ENCODE peak calls at places on chromosomes 16 and 17, in five cellular contexts. A is heart left ventricle; U is gastrocnemius medialis; C is kidney; G is naive thymus-derived CD4-positive, alpha-beta T cell. R is an unnamed sample.

GRCh38 chr17:30095507-30096244 is 20.9 kb upstream of the NSRP1 start:
- DNase-seq in G (no peak), C (no peak), A (no peak), U (no peak), R (no peak)

GRCh38 chr16:46922239-46922638 is 38.1 kb downstream of the GPT2 start:
- DNase-seq in G (no peak), U (no peak), C (no peak), A (no peak), R (no peak)

GRCh38 chr16:83627996-83628395 is 179.8 kb upstream of the HSBP1 start:
- DNase-seq in G (no peak), C (no peak), A (no peak), U (no peak), R (no peak)

GRCh38 chr16:66390346-66391108 is 24.0 kb downstream of the CDH5 start:
- DNase-seq in G (no peak), A (no peak), C (no peak), U (no peak), R (no peak)

GRCh38 chr17:35286120-35286781 is 43.4 kb downstream of the SLFN5 start:
- DNase-seq in G (peak; percentile 31), C (no peak), U (no peak), A (no peak), R (no peak)

GRCh38 chr16:69324013-69324531 is 6.3 kb downstream of the PDF start:
- DNase-seq in G (no peak), U (peak; percentile 64), A (peak; percentile 80), C (peak; percentile 82), R (peak; percentile 67)

GRCh38 chr16:31213877-31214704 is at the start of gene TRIM72:
- DNase-seq in U (peak; percentile 97), A (no peak), G (no peak), C (no peak), R (no peak)

GRCh38 chr17:21287703-21288449 is 3.4 kb downstream of the MAP2K3 start:
- DNase-seq in A (peak; percentile 97), C (peak; percentile 98), G (peak; percentile 86), U (peak; percentile 99), R (peak; percentile 88)

DNA sequence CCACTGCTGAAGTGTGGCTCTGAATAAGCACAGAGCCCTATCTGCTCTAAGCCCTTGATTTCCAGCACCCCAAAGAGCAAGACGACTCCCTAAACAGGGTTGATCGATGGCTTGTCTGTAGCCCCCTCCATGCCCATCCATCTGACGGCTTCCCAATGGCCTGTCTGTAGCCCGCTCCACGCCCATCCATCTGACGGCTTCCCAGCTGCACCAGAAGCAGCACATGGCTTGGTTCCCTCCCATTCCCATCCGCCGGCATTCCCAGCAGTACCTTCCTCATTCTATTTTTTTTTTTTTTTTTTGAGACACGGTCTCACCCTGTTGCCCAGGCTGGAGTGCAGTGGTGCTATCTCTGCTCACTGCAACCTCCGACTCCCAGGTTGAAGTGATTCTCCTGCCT is 64.5 kb downstream of the RBFOX3 start:
- DNase-seq in G (no peak), A (no peak), U (no peak), C (peak; percentile 23), R (no peak)
- H3K4me3 ChIP-seq in G (no peak overlapping the region), A (no peak overlapping the region), U (no peak overlapping the region), C (no peak overlapping the region), R (no peak overlapping the region)

GRCh38 chr16:27230562-27230991 is 27.3 kb downstream of the KDM8 start:
- DNase-seq in A (peak; percentile 36), G (peak; percentile 78), U (no peak), C (no peak), R (no peak)
- H3K4me3 ChIP-seq in A (no peak overlapping the region), G (peak overlapping the region; percentile 51), U (no peak overlapping the region), C (no peak overlapping the region), R (no peak overlapping the region)

GRCh38 chr16:8961811-8962390 is 1.8 kb downstream of the USP7 start:
- DNase-seq in G (no peak), A (no peak), C (no peak), U (no peak), R (no peak)

GRCh38 chr16:8958344-8958808 is 5.3 kb downstream of the USP7 start:
- DNase-seq in A (peak; percentile 39), U (peak; percentile 66), C (no peak), G (no peak), R (peak; percentile 24)

GRCh38 chr16:8960788-8961109 is 3.0 kb downstream of the USP7 start:
- DNase-seq in G (no peak), U (no peak), A (no peak), C (no peak), R (no peak)

GRCh38 chr16:8962393-8963009 is 1.2 kb downstream of the USP7 start:
- DNase-seq in U (peak; percentile 19), G (peak; percentile 65), C (peak; percentile 82), A (no peak), R (no peak)

DNA sequence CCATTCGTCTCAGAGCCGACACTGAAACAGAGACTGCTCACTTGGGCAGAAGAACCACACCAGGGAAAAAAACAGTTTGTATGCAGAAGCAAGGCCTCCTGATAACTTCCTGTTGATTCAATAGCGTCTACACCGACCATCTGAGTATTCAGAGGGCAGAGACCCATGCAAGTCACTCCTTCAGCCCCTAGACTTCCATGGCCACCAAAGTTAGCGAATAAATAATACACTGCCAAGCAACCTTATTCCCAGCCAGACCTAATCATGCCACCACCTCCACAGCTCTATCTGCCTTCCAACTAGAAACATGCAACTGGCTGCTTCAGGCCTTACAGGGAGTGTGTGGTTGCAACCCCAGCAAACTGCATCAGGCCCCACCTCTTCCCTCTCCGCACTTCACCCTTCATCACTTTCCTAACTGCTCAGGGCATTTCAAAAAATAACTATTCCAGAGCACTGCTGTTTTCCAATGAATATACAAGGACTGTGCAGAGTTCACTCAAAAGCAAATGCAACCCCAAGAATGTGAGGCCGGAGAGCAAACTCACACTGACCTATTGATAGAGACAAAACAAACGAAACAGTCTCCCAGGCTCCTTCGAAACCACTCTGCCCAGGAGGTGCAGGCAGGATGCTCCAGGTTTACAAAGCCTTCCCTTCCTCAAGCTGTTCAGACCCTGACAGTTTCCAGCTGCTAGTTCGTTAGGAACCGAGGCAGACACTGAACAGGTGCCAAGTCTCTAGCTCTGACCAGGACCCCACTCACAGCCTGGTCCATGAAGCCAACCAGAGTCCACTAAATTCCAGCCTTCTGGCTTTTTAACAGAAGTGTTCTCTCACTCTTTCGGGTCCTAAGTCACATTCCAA is 3.6 kb downstream of the USP7 start:
- DNase-seq in G (no peak), A (no peak), U (no peak), C (no peak), R (no peak)
- H3K4me3 ChIP-seq in G (peak overlapping the region; percentile 24), A (no peak overlapping the region), U (peak overlapping the region; percentile 23), C (peak overlapping the region; percentile 14), R (no peak overlapping the region)

GRCh38 chr16:49281481-49281842 is at the start of gene CBLN1:
- DNase-seq in A (no peak), G (no peak), C (no peak), U (no peak), R (no peak)
- H3K4me3 ChIP-seq in A (peak within 1 kb of the TSS; percentile 49), G (no peak within 1 kb of the TSS), C (no peak within 1 kb of the TSS), U (peak within 1 kb of the TSS; percentile 40), R (peak within 1 kb of the TSS; percentile 18)

GRCh38 chr17:42833771-42834422 is 700 bp downstream of the PSME3 start:
- DNase-seq in G (no peak), U (no peak), A (no peak), C (peak; percentile 77), R (no peak)

GRCh38 chr17:42832213-42832933 is 824 bp upstream of the PSME3 start:
- DNase-seq in A (no peak), U (no peak), G (no peak), C (no peak), R (no peak)

GRCh38 chr17:42835732-42836131 is 2.5 kb downstream of the PSME3 start:
- DNase-seq in C (no peak), A (no peak), G (no peak), U (no peak), R (no peak)

GRCh38 chr17:42830971-42831370 is 2.2 kb upstream of the PSME3 start:
- DNase-seq in A (no peak), C (no peak), U (no peak), G (no peak), R (no peak)

DNA sequence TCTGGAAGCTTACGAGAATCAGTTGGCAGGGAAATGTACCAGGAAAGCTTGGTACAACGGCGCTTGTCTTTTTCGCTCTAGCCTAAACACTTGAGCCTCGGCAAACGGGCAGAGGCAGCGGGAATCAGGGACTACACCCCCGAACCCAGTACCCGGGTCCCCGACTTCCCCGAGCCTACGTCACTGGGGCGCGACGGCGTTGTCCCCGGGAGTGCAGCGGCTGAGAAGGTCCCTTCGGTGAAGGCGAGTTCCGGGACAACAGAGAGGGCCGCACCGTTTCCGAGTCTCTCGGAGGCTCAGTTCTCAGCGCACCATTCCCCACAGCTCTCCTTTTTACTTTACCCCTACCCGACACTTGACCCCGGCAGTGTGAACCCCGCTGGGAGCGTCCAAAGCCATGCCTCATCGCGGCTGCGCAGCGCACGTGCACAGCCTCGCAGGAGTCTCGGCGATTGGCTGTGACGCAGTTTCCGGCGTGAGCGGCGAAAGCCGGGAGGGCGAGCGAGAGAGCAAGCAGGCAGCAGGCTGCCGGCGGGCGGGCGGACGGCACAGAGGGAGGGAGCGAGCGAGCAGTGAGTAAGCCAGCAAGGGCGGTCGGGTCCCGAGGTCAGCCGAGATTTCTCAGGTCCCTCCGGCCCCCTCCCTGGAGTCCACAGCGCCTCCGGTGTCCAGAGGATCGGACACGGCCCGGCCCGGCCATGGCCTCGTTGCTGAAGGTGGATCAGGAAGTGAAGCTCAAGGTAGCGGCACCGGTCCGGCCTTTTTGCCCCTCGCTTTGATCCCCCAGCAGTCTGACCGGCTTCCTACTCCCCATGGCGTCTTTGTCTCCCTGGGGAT is at the start of gene PSME3:
- DNase-seq in U (peak; percentile 83), G (peak; percentile 88), C (peak; percentile 97), A (peak; percentile 95), R (peak; percentile 86)
- H3K4me3 ChIP-seq in U (peak within 1 kb of the TSS; percentile 97), G (peak within 1 kb of the TSS; percentile 100), C (peak within 1 kb of the TSS; percentile 82), A (peak within 1 kb of the TSS; percentile 98), R (peak within 1 kb of the TSS; percentile 89)

R was measured in uterus.